ENCODE peak calls at places on chromosomes 3 and 15, in five cellular contexts. J, K, O, Y and B are unnamed samples.

GRCh38 chr15:73936181-73936580 is 9.9 kb downstream of the LOXL1 start:
- DNase-seq in J (no peak), K (no peak), O (no peak), Y (no peak), B (no peak)

GRCh38 chr3:78035020-78035660 is 995.2 kb downstream of the ROBO2 start:
- DNase-seq in J (no peak), K (no peak), O (no peak), Y (no peak), B (no peak)

GRCh38 chr3:158352551-158352950 is 218.4 kb upstream of the MLF1 start:
- DNase-seq in J (peak), K (no peak), O (no peak), Y (no peak), B (no peak)

GRCh38 chr15:85865070-85865684 is 70.5 kb upstream of the KLHL25 start:
- DNase-seq in J (no peak), K (no peak), O (peak), Y (no peak), B (no peak)

GRCh38 chr15:38864827-38865604 is 300.4 kb upstream of the RASGRP1 start:
- DNase-seq in J (peak), K (no peak), O (no peak), Y (no peak), B (no peak)

GRCh38 chr15:32716960-32717289 is 879 bp upstream of the GREM1 start:
- DNase-seq in J (no peak), K (no peak), O (no peak), Y (no peak), B (no peak)

GRCh38 chr3:170689218-170689874 is 103.5 kb upstream of the SLC7A14 start:
- DNase-seq in J (peak), K (no peak), O (no peak), Y (peak), B (no peak)

GRCh38 chr15:30928076-30928475 is 24.4 kb downstream of the FAN1 start:
- DNase-seq in J (no peak), K (no peak), O (no peak), Y (no peak), B (no peak)

GRCh38 chr15:81008312-81008711 is 7.6 kb downstream of the TLNRD1 start:
- DNase-seq in J (no peak), K (no peak), O (no peak), Y (no peak), B (no peak)

GRCh38 chr3:37521403-37521802 is 340.3 kb upstream of the CTDSPL start:
- DNase-seq in J (no peak), K (no peak), O (no peak), Y (no peak), B (no peak)

GRCh38 chr3:27532931-27533607 is 48.9 kb upstream of the SLC4A7 start:
- DNase-seq in J (no peak), K (no peak), O (no peak), Y (no peak), B (no peak)